ENCODE peak calls at places on chromosomes 13 and 19, in five cellular contexts. One of them, this sample, is unnamed.

GRCh38 chr13:39765801-39766463 is 110.5 kb downstream of the COG6 start:
- DNase-seq in Kasumi-1: no peak
- DNase-seq in NCI-H460: no peak
- DNase-seq in NCI-H146: peak
- DNase-seq in heart left ventricle: no peak
- DNase-seq in this sample: peak

GRCh38 chr19:6868341-6868740 is 19.0 kb upstream of the ADGRE1 start:
- DNase-seq in NCI-H460: no peak
- DNase-seq in Kasumi-1: peak
- DNase-seq in heart left ventricle: no peak
- DNase-seq in NCI-H146: no peak
- DNase-seq in this sample: no peak

GRCh38 chr19:12996542-12997094 is 1.3 kb downstream of the NFIX start:
- DNase-seq in NCI-H146: no peak
- DNase-seq in Kasumi-1: peak
- DNase-seq in heart left ventricle: peak
- DNase-seq in NCI-H460: no peak
- DNase-seq in this sample: no peak

GRCh38 chr19:55447421-55448174 is 4.5 kb upstream of the SHISA7 start:
- DNase-seq in heart left ventricle: no peak
- DNase-seq in NCI-H146: peak
- DNase-seq in NCI-H460: peak
- DNase-seq in Kasumi-1: no peak
- DNase-seq in this sample: no peak

GRCh38 chr13:45817833-45818232 is 33.7 kb downstream of the SIAH3 start:
- DNase-seq in NCI-H460: no peak
- DNase-seq in Kasumi-1: peak
- DNase-seq in NCI-H146: no peak
- DNase-seq in heart left ventricle: no peak
- DNase-seq in this sample: no peak

GRCh38 chr19:6204212-6204611 is 68.7 kb downstream of the ACSBG2 start:
- DNase-seq in NCI-H146: no peak
- DNase-seq in NCI-H460: no peak
- DNase-seq in Kasumi-1: no peak
- DNase-seq in heart left ventricle: no peak
- DNase-seq in this sample: no peak

GRCh38 chr13:110759710-110760109 is 46.2 kb downstream of the ING1 start:
- DNase-seq in NCI-H146: no peak
- DNase-seq in NCI-H460: no peak
- DNase-seq in Kasumi-1: no peak
- DNase-seq in heart left ventricle: no peak
- DNase-seq in this sample: no peak

GRCh38 chr19:14672043-14672872 is 2.4 kb downstream of the ADGRE3 start:
- DNase-seq in Kasumi-1: peak
- DNase-seq in NCI-H460: no peak
- DNase-seq in heart left ventricle: no peak
- DNase-seq in NCI-H146: no peak
- DNase-seq in this sample: no peak

GRCh38 chr19:31149306-31149975 is 199.8 kb downstream of the TSHZ3 start:
- DNase-seq in Kasumi-1: no peak
- DNase-seq in heart left ventricle: no peak
- DNase-seq in NCI-H460: no peak
- DNase-seq in NCI-H146: no peak
- DNase-seq in this sample: no peak

GRCh38 chr13:97780486-97780885 is 173.0 kb upstream of the IPO5 start:
- DNase-seq in NCI-H146: no peak
- DNase-seq in heart left ventricle: no peak
- DNase-seq in NCI-H460: no peak
- DNase-seq in Kasumi-1: no peak
- DNase-seq in this sample: no peak

This sample was measured in activated effector memory CD4-positive, alpha-beta T cell treated with anti-CD3 and anti-CD28 coated beads, Interleukin-2, amount 50 U/mL, for 16 hours.